ENCODE peak calls at places on chromosome 13, in four cellular contexts. One of them, this sample, is unnamed.

GRCh38 chr13:62119739-62120700 is 704.4 kb upstream of the PCDH20 start:
- DNase-seq in sciatic nerve: no peak
- DNase-seq in lower leg skin: no peak
- DNase-seq in kidney glomerular epithelial cell: peak
- DNase-seq in this sample: peak

GRCh38 chr13:42592915-42593718 is 19.2 kb downstream of the TNFSF11 start:
- DNase-seq in sciatic nerve: no peak
- DNase-seq in lower leg skin: no peak
- DNase-seq in kidney glomerular epithelial cell: no peak
- DNase-seq in this sample: no peak

GRCh38 chr13:95494082-95494681 is 58.3 kb upstream of the CLDN10 start:
- DNase-seq in kidney glomerular epithelial cell: peak
- DNase-seq in lower leg skin: no peak
- DNase-seq in sciatic nerve: no peak
- DNase-seq in this sample: peak

GRCh38 chr13:25973576-25973975 is 78.2 kb downstream of the SHISA2 start:
- DNase-seq in lower leg skin: no peak
- DNase-seq in kidney glomerular epithelial cell: no peak
- DNase-seq in sciatic nerve: no peak
- DNase-seq in this sample: no peak

GRCh38 chr13:50850445-50850844 is 7.0 kb upstream of the DLEU7 start:
- DNase-seq in kidney glomerular epithelial cell: no peak
- DNase-seq in sciatic nerve: no peak
- DNase-seq in lower leg skin: no peak
- DNase-seq in this sample: no peak

GRCh38 chr13:107387525-107387924 is 819.6 kb upstream of the ARGLU1 start:
- DNase-seq in kidney glomerular epithelial cell: no peak
- DNase-seq in lower leg skin: no peak
- DNase-seq in sciatic nerve: no peak
- DNase-seq in this sample: no peak

GRCh38 chr13:35838356-35838755 is 292.8 kb downstream of the DCLK1 start:
- DNase-seq in sciatic nerve: no peak
- DNase-seq in lower leg skin: no peak
- DNase-seq in kidney glomerular epithelial cell: peak
- DNase-seq in this sample: peak

GRCh38 chr13:25872871-25873607 is 178.8 kb downstream of the SHISA2 start:
- DNase-seq in sciatic nerve: no peak
- DNase-seq in kidney glomerular epithelial cell: no peak
- DNase-seq in lower leg skin: no peak
- DNase-seq in this sample: no peak

GRCh38 chr13:31588331-31588730 is 151.0 kb upstream of the RXFP2 start:
- DNase-seq in kidney glomerular epithelial cell: no peak
- DNase-seq in sciatic nerve: no peak
- DNase-seq in lower leg skin: no peak
- DNase-seq in this sample: no peak

GRCh38 chr13:88103824-88104223 is 432.7 kb downstream of the SLITRK5 start:
- DNase-seq in kidney glomerular epithelial cell: no peak
- DNase-seq in sciatic nerve: no peak
- DNase-seq in lower leg skin: no peak
- DNase-seq in this sample: no peak

GRCh38 chr13:101453784-101454201 is 1.3 kb downstream of the ITGBL1 start:
- DNase-seq in sciatic nerve: no peak
- DNase-seq in lower leg skin: no peak
- DNase-seq in kidney glomerular epithelial cell: no peak
- DNase-seq in this sample: no peak

GRCh38 chr13:21677075-21677628 is 6.3 kb downstream of the FGF9 start:
- DNase-seq in lower leg skin: no peak
- DNase-seq in kidney glomerular epithelial cell: no peak
- DNase-seq in sciatic nerve: no peak
- DNase-seq in this sample: no peak

GRCh38 chr13:40228981-40229380 is 437.5 kb downstream of the FOXO1 start:
- DNase-seq in kidney glomerular epithelial cell: peak
- DNase-seq in sciatic nerve: no peak
- DNase-seq in lower leg skin: no peak
- DNase-seq in this sample: no peak

GRCh38 chr13:34435338-34435737 is 506.7 kb upstream of the NBEA start:
- DNase-seq in lower leg skin: no peak
- DNase-seq in kidney glomerular epithelial cell: no peak
- DNase-seq in sciatic nerve: no peak
- DNase-seq in this sample: peak

GRCh38 chr13:113653264-113654174 is 4.5 kb downstream of the ATP4B start:
- DNase-seq in lower leg skin: no peak
- DNase-seq in sciatic nerve: peak
- DNase-seq in kidney glomerular epithelial cell: no peak
- DNase-seq in this sample: no peak